ENCODE peak calls at places on chromosomes 5 and 9, in eight cellular contexts. X is type B pancreatic cell; A is NCI-H1417 treated with DMSO at 0.1 percent for 48 hours; J is activated CD4-positive, alpha-beta T cell treated with anti-CD3 and anti-CD28 coated beads, Interleukin-2, amount 10 ng/mL, durations not matched to agents 7 days and 5 days; F is WTC11; V is RWPE2; U is tibial artery; E is AG09319. B is an unnamed sample.

GRCh38 chr5:7869474-7870136 is 657 bp downstream of the MTRR start:
- DNase-seq in V (no peak), X (no peak), U (no peak), A (no peak), E (no peak), J (no peak), F (no peak), B (peak)

GRCh38 chr5:14807471-14807870 is 64.1 kb downstream of the ANKH start:
- DNase-seq in E (no peak), X (no peak), V (no peak), U (no peak), F (no peak), J (no peak), A (no peak), B (no peak)

GRCh38 chr5:102481044-102481715 is 17.6 kb downstream of the SLCO6A1 start:
- DNase-seq in V (no peak), J (no peak), E (no peak), A (peak), X (no peak), U (no peak), F (no peak), B (no peak)

GRCh38 chr9:134204991-134205578 is 40.7 kb upstream of the RNU6ATAC start:
- DNase-seq in E (no peak), X (no peak), A (no peak), J (no peak), F (no peak), U (no peak), V (no peak), B (no peak)

GRCh38 chr9:89690334-89690912 is 85.6 kb downstream of the GADD45G start:
- DNase-seq in F (no peak), J (no peak), V (no peak), A (no peak), U (no peak), E (no peak), X (no peak), B (no peak)

GRCh38 chr5:77066823-77067442 is 20.2 kb downstream of the ZBED3 start:
- DNase-seq in V (no peak), F (no peak), X (no peak), A (no peak), J (no peak), U (no peak), E (peak), B (no peak)

GRCh38 chr5:75059887-75060286 is 7.5 kb upstream of the GCNT4 start:
- DNase-seq in A (no peak), F (no peak), J (peak), X (no peak), V (no peak), U (no peak), E (no peak), B (peak)

GRCh38 chr5:166505086-166505485 is 1786.4 kb upstream of the WWC1 start:
- DNase-seq in E (no peak), V (no peak), F (no peak), U (no peak), J (no peak), A (no peak), X (no peak), B (no peak)

GRCh38 chr5:175842947-175843793 is 28.2 kb upstream of the CPLX2 start:
- DNase-seq in E (peak), A (no peak), X (no peak), J (no peak), F (no peak), U (no peak), V (peak), B (no peak)

GRCh38 chr5:179494774-179495173 is 55.6 kb upstream of the RUFY1 start:
- DNase-seq in A (no peak), J (no peak), U (no peak), V (no peak), E (no peak), F (no peak), X (no peak), B (no peak)

GRCh38 chr9:131382850-131383729 is 10.8 kb upstream of the PRRC2B start:
- DNase-seq in E (peak), J (no peak), X (no peak), U (no peak), A (peak), V (no peak), F (peak), B (no peak)

GRCh38 chr5:50535393-50535792 is 94.3 kb upstream of the EMB start:
- DNase-seq in V (no peak), A (no peak), X (no peak), F (no peak), J (no peak), E (no peak), U (no peak), B (no peak)

GRCh38 chr5:142872217-142872616 is 102.0 kb downstream of the ARHGAP26 start:
- DNase-seq in U (no peak), X (no peak), V (no peak), A (no peak), F (no peak), E (no peak), J (no peak), B (no peak)

GRCh38 chr9:131013771-131014676 is 5.0 kb downstream of the LAMC3 start:
- DNase-seq in A (no peak), U (no peak), V (no peak), E (no peak), F (no peak), X (no peak), J (no peak), B (no peak)

GRCh38 chr5:126967808-126968466 is 62.4 kb downstream of the MARCHF3 start:
- DNase-seq in U (no peak), X (no peak), A (no peak), V (no peak), J (no peak), F (no peak), E (peak), B (no peak)

GRCh38 chr9:117355542-117355941 is 59.3 kb downstream of the ASTN2 start:
- DNase-seq in F (no peak), X (no peak), U (no peak), E (no peak), J (no peak), V (no peak), A (no peak), B (no peak)

GRCh38 chr9:96674914-96675538 is 19.9 kb upstream of the PRXL2C start:
- DNase-seq in X (no peak), A (no peak), V (no peak), U (no peak), F (no peak), J (no peak), E (no peak), B (no peak)

GRCh38 chr5:143576721-143577484 is 173.4 kb upstream of the NR3C1 start:
- DNase-seq in V (no peak), F (no peak), U (no peak), E (no peak), X (no peak), A (no peak), J (no peak), B (no peak)

GRCh38 chr9:117704024-117704575 is at the start of gene TLR4:
- DNase-seq in X (no peak), A (no peak), F (peak), J (no peak), V (peak), U (peak), E (peak), B (no peak)

GRCh38 chr9:532707-533106 is 308.8 kb upstream of the DMRT1 start:
- DNase-seq in E (no peak), X (no peak), U (no peak), V (no peak), J (no peak), A (no peak), F (no peak), B (no peak)

GRCh38 chr9:8430945-8431344 is 631.4 kb upstream of the DMAC1 start:
- DNase-seq in X (no peak), E (no peak), J (no peak), V (no peak), F (no peak), A (no peak), U (no peak), B (no peak)

GRCh38 chr9:117963493-117963892 is 259.3 kb downstream of the TLR4 start:
- DNase-seq in J (no peak), U (no peak), X (no peak), V (no peak), E (no peak), F (peak), A (no peak), B (no peak)

GRCh38 chr5:78496373-78496772 is 136.0 kb downstream of the SCAMP1 start:
- DNase-seq in F (no peak), J (no peak), U (no peak), V (no peak), E (no peak), A (no peak), X (no peak), B (no peak)

GRCh38 chr9:133114886-133115603 is 6.0 kb downstream of the RALGDS start:
- DNase-seq in E (no peak), A (no peak), V (peak), F (no peak), J (no peak), X (no peak), U (peak), B (peak)

GRCh38 chr5:10563940-10564837 is at the start of gene ANKRD33B:
- DNase-seq in J (peak), F (peak), V (peak), U (peak), E (no peak), X (no peak), A (no peak), B (peak)

GRCh38 chr5:121171361-121171760 is 680.3 kb upstream of the FTMT start:
- DNase-seq in V (no peak), A (no peak), J (no peak), E (no peak), F (no peak), U (no peak), X (no peak), B (no peak)

GRCh38 chr9:92046676-92047075 is 68.5 kb downstream of the SPTLC1 start:
- DNase-seq in A (no peak), F (no peak), E (no peak), U (no peak), X (no peak), V (no peak), J (no peak), B (no peak)

GRCh38 chr5:167888395-167888794 is 403.1 kb upstream of the WWC1 start:
- DNase-seq in F (no peak), U (no peak), V (no peak), A (no peak), E (no peak), X (no peak), J (no peak), B (no peak)

GRCh38 chr5:124703995-124704394 is 42.4 kb downstream of the ZNF608 start:
- DNase-seq in J (no peak), X (no peak), U (no peak), V (no peak), A (no peak), E (no peak), F (no peak), B (no peak)

GRCh38 chr5:42013561-42013960 is 88.5 kb downstream of the FBXO4 start:
- DNase-seq in A (no peak), U (no peak), X (no peak), V (no peak), F (no peak), J (no peak), E (no peak), B (no peak)

GRCh38 chr5:175479125-175479881 is 943 bp downstream of the SFXN1 start:
- DNase-seq in V (no peak), J (no peak), A (no peak), X (no peak), F (no peak), E (no peak), U (no peak), B (peak)

GRCh38 chr9:93248373-93248772 is 64.4 kb downstream of the WNK2 start:
- DNase-seq in E (no peak), U (no peak), A (no peak), J (no peak), F (no peak), X (no peak), V (no peak), B (no peak)

GRCh38 chr9:129595323-129595741 is 25.6 kb downstream of the C9orf50 start:
- DNase-seq in A (no peak), U (no peak), F (no peak), J (no peak), E (no peak), X (no peak), V (no peak), B (no peak)

GRCh38 chr5:132456553-132457361 is 33.8 kb downstream of the IRF1 start:
- DNase-seq in A (no peak), F (no peak), E (no peak), J (peak), X (no peak), U (peak), V (no peak), B (peak)

GRCh38 chr5:57889558-57889957 is 406.9 kb upstream of the ACTBL2 start:
- DNase-seq in U (no peak), V (peak), X (no peak), J (no peak), F (no peak), A (no peak), E (peak), B (no peak)

GRCh38 chr9:126393876-126394275 is 67.2 kb downstream of the MVB12B start:
- DNase-seq in F (no peak), J (no peak), X (no peak), U (no peak), V (no peak), E (no peak), A (no peak), B (no peak)

B was measured in activated CD8-positive, alpha-beta T cell treated with anti-CD3 and anti-CD28 coated beads, Interleukin-2, amount 10 ng/mL, durations not matched to agents 7 days and 5 days.